ENCODE peak calls at places on chromosomes 2 and 18, in six cellular contexts. C is GM12864, B is SHP77, Z is WTC11, I is K562, O is NCI-H1092 treated with DMSO at 0.1 percent for 48 hours. D is an unnamed sample.

GRCh38 chr2:13067508-13067907 is 350.8 kb downstream of the TRIB2 start:
- DNase-seq in C (no peak), B (no peak), Z (no peak), I (no peak), O (no peak), D (no peak)

GRCh38 chr2:130963058-130963848 is 126.5 kb downstream of the ARHGEF4 start:
- DNase-seq in C (no peak), B (no peak), Z (peak), I (no peak), O (no peak), D (no peak)

GRCh38 chr2:112811841-112812306 is 24.7 kb downstream of the IL1B start:
- DNase-seq in C (peak), B (no peak), Z (no peak), I (no peak), O (no peak), D (no peak)

GRCh38 chr2:128838244-128838643 is 519.6 kb upstream of the HS6ST1 start:
- DNase-seq in C (no peak), B (no peak), Z (no peak), I (no peak), O (no peak), D (no peak)

GRCh38 chr2:99602475-99602874 is 112.7 kb upstream of the REV1 start:
- DNase-seq in C (no peak), B (no peak), Z (no peak), I (no peak), O (no peak), D (no peak)

GRCh38 chr2:34828481-34828880 is 1229.4 kb upstream of the FAM98A start:
- DNase-seq in C (no peak), B (no peak), Z (no peak), I (no peak), O (no peak), D (no peak)

GRCh38 chr2:229429529-229430067 is 158.5 kb upstream of the PID1 start:
- DNase-seq in C (no peak), B (no peak), Z (no peak), I (no peak), O (no peak), D (no peak)

GRCh38 chr2:29159125-29159524 is 43.9 kb downstream of the CLIP4 start:
- DNase-seq in C (no peak), B (no peak), Z (no peak), I (no peak), O (peak), D (no peak)

GRCh38 chr2:32063310-32064020 is at the start of gene SPAST:
- DNase-seq in C (peak), B (peak), Z (peak), I (peak), O (peak), D (peak)

GRCh38 chr2:177169810-177170514 is 42.6 kb upstream of the HNRNPA3 start:
- DNase-seq in C (peak), B (peak), Z (no peak), I (no peak), O (no peak), D (no peak)

GRCh38 chr2:181517685-181518301 is 60.6 kb downstream of the ITGA4 start:
- DNase-seq in C (no peak), B (no peak), Z (no peak), I (no peak), O (peak), D (no peak)

GRCh38 chr2:235946590-235946989 is 221.6 kb downstream of the GBX2 start:
- DNase-seq in C (no peak), B (no peak), Z (no peak), I (no peak), O (no peak), D (no peak)

GRCh38 chr2:182706751-182707150 is 9.3 kb upstream of the DNAJC10 start:
- DNase-seq in C (no peak), B (no peak), Z (no peak), I (no peak), O (no peak), D (no peak)

GRCh38 chr2:205835982-205836381 is 153.7 kb downstream of the NRP2 start:
- DNase-seq in C (no peak), B (no peak), Z (no peak), I (no peak), O (peak), D (no peak)

GRCh38 chr2:44016282-44016681 is 20.5 kb upstream of the LRPPRC start:
- DNase-seq in C (no peak), B (no peak), Z (peak), I (peak), O (no peak), D (peak)

GRCh38 chr18:79400091-79400590 is 4.4 kb downstream of the NFATC1 start:
- DNase-seq in C (no peak), B (no peak), Z (peak), I (peak), O (no peak), D (no peak)

GRCh38 chr2:101844055-101844635 is 146.6 kb downstream of the MAP4K4 start:
- DNase-seq in C (no peak), B (no peak), Z (no peak), I (no peak), O (no peak), D (no peak)

GRCh38 chr2:216362730-216363129 is 9.6 kb downstream of the MARCHF4 start:
- DNase-seq in C (no peak), B (no peak), Z (no peak), I (no peak), O (no peak), D (no peak)

GRCh38 chr2:174663572-174663971 is 66.0 kb upstream of the WIPF1 start:
- DNase-seq in C (no peak), B (no peak), Z (no peak), I (no peak), O (no peak), D (no peak)

GRCh38 chr2:72165792-72166191 is 18.1 kb upstream of the CYP26B1 start:
- DNase-seq in C (no peak), B (no peak), Z (no peak), I (no peak), O (no peak), D (no peak)

GRCh38 chr2:201665420-201666158 is 22.3 kb upstream of the TMEM237 start:
- DNase-seq in C (no peak), B (no peak), Z (no peak), I (no peak), O (no peak), D (no peak)

GRCh38 chr2:66821168-66821567 is 386.2 kb downstream of the MEIS1 start:
- DNase-seq in C (no peak), B (no peak), Z (no peak), I (no peak), O (no peak), D (no peak)

GRCh38 chr2:191899442-191899841 is 52.6 kb upstream of the CAVIN2 start:
- DNase-seq in C (no peak), B (no peak), Z (no peak), I (no peak), O (no peak), D (no peak)

GRCh38 chr2:15826273-15826717 is 114.1 kb upstream of the MYCN start:
- DNase-seq in C (no peak), B (no peak), Z (peak), I (no peak), O (no peak), D (no peak)

GRCh38 chr2:71865391-71865965 is 282.2 kb downstream of the CYP26B1 start:
- DNase-seq in C (no peak), B (no peak), Z (no peak), I (no peak), O (no peak), D (no peak)

GRCh38 chr2:181904022-181904632 is 12.6 kb downstream of the ITPRID2 start:
- DNase-seq in C (no peak), B (peak), Z (no peak), I (peak), O (peak), D (no peak)

GRCh38 chr2:64730551-64731305 is 77.0 kb upstream of the SERTAD2 start:
- DNase-seq in C (no peak), B (peak), Z (no peak), I (no peak), O (peak), D (no peak)

GRCh38 chr2:191051825-191052778 is 38.1 kb upstream of the STAT1 start:
- DNase-seq in C (no peak), B (peak), Z (no peak), I (peak), O (peak), D (no peak)

GRCh38 chr18:25883091-25883490 is 207.3 kb downstream of the SS18 start:
- DNase-seq in C (no peak), B (peak), Z (no peak), I (no peak), O (no peak), D (no peak)

GRCh38 chr2:176079851-176080539 is 3.8 kb downstream of the EVX2 start:
- DNase-seq in C (no peak), B (no peak), Z (peak), I (peak), O (no peak), D (no peak)

GRCh38 chr2:70767094-70767698 is 804 bp downstream of the ADD2 start:
- DNase-seq in C (no peak), B (peak), Z (peak), I (peak), O (peak), D (no peak)

GRCh38 chr2:163734911-163735691 is 707 bp downstream of the FIGN start:
- DNase-seq in C (no peak), B (peak), Z (no peak), I (no peak), O (peak), D (no peak)

GRCh38 chr2:24492283-24493272 is 1.5 kb downstream of the NCOA1 start:
- DNase-seq in C (no peak), B (no peak), Z (no peak), I (peak), O (no peak), D (no peak)

GRCh38 chr2:170878061-170878460 is 51.0 kb upstream of the GORASP2 start:
- DNase-seq in C (no peak), B (no peak), Z (no peak), I (no peak), O (no peak), D (no peak)

D was measured in iPS DF 19.7.